ENCODE peak calls at places on chromosomes 13 and 19, in seven cellular contexts. L, N, C, W, H, J and I are unnamed samples.

GRCh38 chr13:46289260-46289955 is 77.7 kb downstream of the LRRC63 start:
- DNase-seq in H (no peak), L (no peak), J (no peak), W (no peak), N (no peak), C (no peak), I (no peak)

GRCh38 chr19:10812902-10813404 is 23.1 kb downstream of the TMED1 start:
- DNase-seq in J (no peak), L (peak; percentile 61), H (peak; percentile 96), C (no peak), W (peak; percentile 30), N (no peak), I (no peak)

GRCh38 chr13:78376822-78377221 is 226.5 kb downstream of the POU4F1 start:
- DNase-seq in J (no peak), W (no peak), H (no peak), C (no peak), N (no peak), L (no peak), I (no peak)

GRCh38 chr19:20964798-20965197 is 41.7 kb downstream of the ZNF85 start:
- DNase-seq in H (no peak), N (no peak), L (no peak), W (no peak), J (peak; percentile 6), C (no peak), I (no peak)

GRCh38 chr19:13309853-13310252 is 159.6 kb downstream of the IER2 start:
- DNase-seq in N (no peak), H (no peak), L (no peak), W (no peak), J (no peak), C (no peak), I (no peak)

GRCh38 chr13:29571876-29572570 is 23.5 kb downstream of the SLC7A1 start:
- DNase-seq in L (no peak), N (no peak), J (no peak), W (no peak), C (no peak), H (no peak), I (no peak)

GRCh38 chr13:19060311-19061002 is 121.2 kb downstream of the TUBA3C start:
- DNase-seq in L (no peak), J (no peak), C (no peak), N (no peak), W (no peak), H (no peak), I (no peak)

GRCh38 chr19:55526216-55527196 is 10.4 kb downstream of the SBK2 start:
- DNase-seq in N (no peak), C (no peak), H (peak; percentile 68), J (peak; percentile 56), W (no peak), L (peak; percentile 85), I (no peak)

GRCh38 chr13:73913043-73913740 is 221.0 kb downstream of the KLF12 start:
- DNase-seq in H (peak; percentile 73), W (no peak), J (no peak), L (no peak), C (no peak), N (no peak), I (no peak)